ENCODE peak calls at places on chromosomes 13 and 19, in eight cellular contexts. X is sigmoid colon; J is glutamatergic neuron; I is cardiac muscle cell; Q is fibroblast of the aortic adventitia; A is CD8-positive, alpha-beta T cell; P is BE2C; W is left ventricle myocardium inferior. M is an unnamed sample.

GRCh38 chr19:37012093-37012745 is 66.0 kb upstream of the ZNF420 start:
- DNase-seq in W (no peak), P (no peak), J (no peak), I (no peak), X (no peak), Q (no peak), A (no peak), M (no peak)

GRCh38 chr13:48001127-48001881 is at the start of gene SUCLA2:
- DNase-seq in Q (peak; percentile 80), W (peak; percentile 91), A (peak; percentile 88), J (peak; percentile 98), P (peak; percentile 97), I (peak; percentile 95), X (peak; percentile 92), M (peak; percentile 89)

GRCh38 chr19:46489445-46490272 is 6.0 kb downstream of the PNMA8B start:
- DNase-seq in X (peak; percentile 79), W (peak; percentile 55), J (peak; percentile 71), Q (peak; percentile 80), I (no peak), P (peak; percentile 62), A (no peak), M (peak; percentile 70)

GRCh38 chr13:97318532-97318931 is 96.4 kb downstream of the MBNL2 start:
- DNase-seq in A (no peak), J (no peak), Q (no peak), X (no peak), P (no peak), I (no peak), W (no peak), M (no peak)

GRCh38 chr19:17753976-17754375 is 2.7 kb downstream of the FCHO1 start:
- DNase-seq in Q (no peak), W (no peak), P (no peak), A (no peak), I (no peak), J (peak; percentile 80), X (no peak), M (no peak)

GRCh38 chr19:45123440-45123850 is 30.5 kb downstream of the PPP1R37 start:
- DNase-seq in A (no peak), I (no peak), J (no peak), W (no peak), P (no peak), Q (no peak), X (no peak), M (no peak)

GRCh38 chr19:47781590-47782318 is 3.3 kb downstream of the SELENOW start:
- DNase-seq in I (no peak), P (no peak), Q (peak; percentile 34), X (peak; percentile 86), J (no peak), W (peak; percentile 50), A (no peak), M (no peak)

GRCh38 chr19:38004100-38004504 is 97.1 kb downstream of the SIPA1L3 start:
- DNase-seq in P (no peak), Q (no peak), I (no peak), W (no peak), J (no peak), A (no peak), X (no peak), M (no peak)

GRCh38 chr13:74191036-74191809 is 57.0 kb upstream of the KLF12 start:
- DNase-seq in A (no peak), W (no peak), P (no peak), J (no peak), Q (no peak), X (no peak), I (no peak), M (no peak)

GRCh38 chr13:77776704-77777103 is 79.2 kb downstream of the SLAIN1 start:
- DNase-seq in J (no peak), Q (no peak), W (no peak), P (no peak), A (no peak), I (no peak), X (no peak), M (no peak)

GRCh38 chr13:30406779-30407416 is 15.4 kb upstream of the UBE2L5 start:
- DNase-seq in X (no peak), W (no peak), P (no peak), A (no peak), I (no peak), J (no peak), Q (no peak), M (no peak)

GRCh38 chr13:97307882-97308624 is 85.9 kb downstream of the MBNL2 start:
- DNase-seq in X (no peak), J (no peak), P (peak; percentile 72), I (peak; percentile 48), W (peak; percentile 51), Q (peak; percentile 77), A (no peak), M (peak; percentile 55)

GRCh38 chr19:17471410-17472125 is 1.2 kb downstream of the SLC27A1 start:
- DNase-seq in Q (no peak), P (no peak), J (no peak), W (no peak), X (no peak), A (no peak), I (no peak), M (no peak)

GRCh38 chr13:44432595-44432994 is 59.0 kb downstream of the SERP2 start:
- DNase-seq in I (no peak), W (no peak), A (no peak), J (no peak), Q (no peak), P (no peak), X (no peak), M (peak; percentile 39)

GRCh38 chr19:47093841-47094240 is 19.7 kb downstream of the ZC3H4 start:
- DNase-seq in X (no peak), A (no peak), W (no peak), I (peak; percentile 40), P (no peak), Q (no peak), J (no peak), M (no peak)

GRCh38 chr19:8441725-8442544 is 2.8 kb upstream of the HNRNPM start:
- DNase-seq in W (no peak), A (no peak), Q (no peak), I (no peak), J (no peak), X (no peak), P (no peak), M (no peak)

DNA sequence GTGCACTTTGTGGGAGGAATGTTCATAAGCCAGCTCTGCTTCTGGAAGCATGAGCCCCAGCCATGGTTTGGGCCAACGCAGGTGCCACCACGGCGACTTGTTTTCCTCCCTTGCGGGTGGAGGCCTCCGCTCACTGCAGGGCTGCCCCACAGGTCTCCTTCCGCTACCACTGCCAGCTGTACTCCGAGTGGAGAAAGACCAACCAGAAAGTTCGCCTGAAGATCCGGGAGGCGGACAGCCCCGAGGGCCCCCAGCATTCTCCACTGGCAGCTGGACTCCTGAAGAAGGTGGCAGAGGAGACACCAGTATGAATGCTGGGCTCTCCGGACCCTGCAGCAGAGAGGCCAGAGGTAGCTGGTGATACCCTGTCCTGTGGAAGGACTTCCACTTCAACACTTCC is 6.5 kb upstream of the HNRNPM start:
- DNase-seq in J (no peak), Q (no peak), I (no peak), A (no peak), X (no peak), P (no peak), W (no peak), M (no peak)
- TF ChIP-seq CTCF in J (no peak), Q (no peak), I (no peak), A (no peak), X (no peak), P (no peak), W (no peak), M (no peak)

DNA sequence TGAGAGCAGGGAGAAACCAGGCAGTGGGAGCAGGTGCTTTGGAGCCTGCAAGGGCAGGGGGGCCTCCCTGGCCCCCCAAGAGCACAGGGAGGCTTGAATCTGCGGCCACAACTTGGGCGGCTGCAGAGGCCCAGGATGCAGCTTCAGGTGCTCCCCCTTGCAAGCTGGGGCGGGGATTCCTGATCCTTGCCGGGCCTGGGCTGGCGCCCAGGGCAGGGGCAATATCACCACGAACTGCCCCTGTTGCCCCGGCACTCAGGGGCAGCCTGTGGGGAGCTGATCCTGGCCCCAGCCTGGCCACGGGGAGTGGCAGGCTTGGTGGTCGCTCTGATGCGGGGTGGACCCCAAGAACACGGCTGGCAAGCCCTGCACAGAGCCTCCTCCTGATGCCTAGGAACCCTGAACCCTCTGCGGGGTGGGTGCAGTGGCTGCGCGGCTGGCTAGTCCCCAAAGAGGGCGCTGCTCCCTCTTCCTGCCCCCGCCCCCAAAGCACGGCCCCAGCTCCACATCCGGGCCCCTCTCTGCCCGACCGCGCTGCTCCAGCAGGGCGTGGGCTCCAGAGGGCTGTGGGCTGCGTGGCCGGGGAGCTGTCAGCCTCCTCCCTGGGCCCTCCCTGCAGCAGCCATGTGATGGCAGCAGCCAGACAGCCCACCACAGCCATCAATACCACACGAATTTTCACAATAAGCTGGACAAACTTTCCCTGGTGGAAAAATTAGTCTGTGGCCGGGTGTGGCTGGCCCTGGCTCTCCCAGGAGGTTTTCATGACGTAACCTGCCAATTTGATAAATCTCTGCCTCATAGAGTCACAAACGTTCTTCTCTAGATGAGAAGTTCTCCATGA is 21.0 kb downstream of the TNFSF9 start:
- DNase-seq in W (no peak), X (no peak), Q (peak; percentile 63), I (peak; percentile 72), P (peak; percentile 46), J (peak; percentile 69), A (peak; percentile 65), M (no peak)
- TF ChIP-seq CTCF in W (peak; percentile 19), X (no peak), Q (no peak), I (peak; percentile 16), P (no peak), J (peak; percentile 17), A (peak; percentile 48), M (no peak)

DNA sequence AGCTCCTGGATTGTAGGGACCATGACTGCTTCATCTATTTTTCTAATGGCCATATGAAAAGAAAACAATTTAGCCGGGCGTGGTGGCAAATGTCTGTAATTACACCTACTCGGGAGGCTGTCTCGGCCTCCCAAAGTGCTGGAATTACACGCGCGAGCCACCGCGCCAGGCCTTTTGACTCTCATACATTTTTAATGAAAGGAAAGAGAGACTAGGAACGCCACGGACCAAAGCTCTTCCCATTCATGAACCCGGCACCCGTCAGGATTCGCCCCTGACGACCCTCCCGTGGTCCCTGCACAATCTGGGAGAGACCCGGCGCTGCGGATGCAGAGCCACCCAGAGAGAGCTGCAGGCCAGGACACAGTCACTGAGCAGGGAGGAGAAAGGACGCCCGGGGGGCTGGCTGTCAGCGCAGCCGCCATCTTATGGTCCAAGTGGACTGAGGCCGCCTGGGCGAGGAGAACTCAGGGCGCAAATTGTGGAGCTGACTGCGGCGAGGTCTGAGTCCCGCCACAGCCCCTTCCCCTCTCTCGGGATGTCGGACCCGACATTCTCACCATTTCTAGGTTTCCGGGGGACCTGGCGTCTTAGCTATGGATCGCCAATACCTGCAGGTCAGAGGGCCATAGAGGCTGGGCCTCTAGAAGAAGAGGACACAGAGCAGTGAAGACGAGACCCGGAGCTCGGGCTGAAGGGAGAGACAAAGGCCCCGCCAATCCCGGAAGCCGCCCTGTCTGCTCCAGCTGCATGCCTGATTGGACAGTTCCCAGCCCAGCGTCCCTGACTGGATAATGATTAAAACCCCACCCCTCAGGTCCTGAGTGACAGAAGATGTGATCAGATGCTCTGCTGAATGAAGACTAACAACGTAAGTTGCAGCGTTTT is at the start of gene ZNF681:
- DNase-seq in P (peak; percentile 92), Q (peak; percentile 62), X (peak; percentile 93), W (peak; percentile 89), J (peak; percentile 91), I (peak; percentile 92), A (peak; percentile 76), M (peak; percentile 87)
- TF ChIP-seq CTCF in P (no peak), Q (peak; percentile 5), X (no peak), W (peak; percentile 25), J (peak; percentile 60), I (peak; percentile 10), A (no peak), M (no peak)

GRCh38 chr13:88142653-88143052 is 471.5 kb downstream of the SLITRK5 start:
- DNase-seq in J (no peak), P (no peak), A (no peak), X (no peak), W (no peak), I (no peak), Q (no peak), M (no peak)
- TF ChIP-seq CTCF in J (no peak), P (no peak), A (no peak), X (no peak), W (no peak), I (no peak), Q (no peak), M (no peak)